ENCODE peak calls at places on chromosomes 6 and 20, in four cellular contexts. D is heart left ventricle, U is MM.1S, J is IMR-90. T is an unnamed sample.

GRCh38 chr6:159758031-159759001 is 3.5 kb upstream of the ACAT2 start:
- DNase-seq in U (no peak), D (no peak), J (peak), T (no peak)

GRCh38 chr20:3082306-3082951 is 2.1 kb downstream of the AVP start:
- DNase-seq in U (no peak), D (no peak), J (no peak), T (no peak)

GRCh38 chr6:44100088-44100550 is 27.1 kb downstream of the MRPL14 start:
- DNase-seq in D (no peak), J (peak), U (peak), T (no peak)

GRCh38 chr20:36214684-36215256 is 21.5 kb upstream of the AAR2 start:
- DNase-seq in J (peak), D (no peak), U (peak), T (peak)

GRCh38 chr6:3318226-3318625 is 59.5 kb downstream of the PSMG4 start:
- DNase-seq in U (no peak), J (no peak), D (no peak), T (no peak)

GRCh38 chr6:273441-274111 is 18.7 kb upstream of the DUSP22 start:
- DNase-seq in D (no peak), U (no peak), J (no peak), T (no peak)

GRCh38 chr20:61557603-61558002 is 305.5 kb downstream of the CDH4 start:
- DNase-seq in U (no peak), D (no peak), J (no peak), T (no peak)

GRCh38 chr6:14540276-14540675 is 422.7 kb downstream of the CD83 start:
- DNase-seq in U (no peak), J (peak), D (no peak), T (no peak)

GRCh38 chr6:169866668-169867521 is 115.5 kb downstream of the ERMARD start:
- DNase-seq in J (no peak), D (peak), U (no peak), T (no peak)

GRCh38 chr6:39056681-39057080 is 8.1 kb downstream of the GLP1R start:
- DNase-seq in D (no peak), J (no peak), U (no peak), T (no peak)

GRCh38 chr20:31704225-31705119 is 18.2 kb downstream of the BCL2L1 start:
- DNase-seq in U (no peak), J (peak), D (no peak), T (no peak)

GRCh38 chr6:155085582-155086253 is 90.6 kb downstream of the TIAM2 start:
- DNase-seq in J (peak), D (no peak), U (no peak), T (no peak)

GRCh38 chr20:14498809-14499208 is 161.4 kb upstream of the FLRT3 start:
- DNase-seq in D (no peak), J (no peak), U (no peak), T (no peak)

GRCh38 chr6:139373154-139373927 is 1.1 kb downstream of the CITED2 start:
- DNase-seq in D (peak), U (peak), J (peak), T (peak)

GRCh38 chr20:8969062-8969694 is 99.7 kb upstream of the PLCB4 start:
- DNase-seq in U (no peak), D (no peak), J (no peak), T (no peak)

GRCh38 chr20:50133474-50134217 is 19.9 kb downstream of the PEDS1 start:
- DNase-seq in U (no peak), J (no peak), D (no peak), T (no peak)
- TF ChIP-seq CTCF in U (peak), J (no peak), D (no peak), T (no peak)

GRCh38 chr6:161549977-161550655 is 276.3 kb upstream of the AGPAT4 start:
- DNase-seq in U (no peak), D (no peak), J (no peak), T (no peak)
- TF ChIP-seq CTCF in U (no peak), D (no peak), J (no peak), T (no peak)

GRCh38 chr6:13319891-13320564 is 8.3 kb downstream of the TBC1D7 start:
- DNase-seq in J (no peak), D (no peak), U (no peak), T (no peak)

GRCh38 chr6:13311155-13311554 is 17.2 kb downstream of the TBC1D7 start:
- DNase-seq in J (no peak), D (no peak), U (no peak), T (no peak)

GRCh38 chr6:13318821-13319220 is 9.5 kb downstream of the TBC1D7 start:
- DNase-seq in J (no peak), U (no peak), D (no peak), T (no peak)

GRCh38 chr6:13314806-13315205 is 13.5 kb downstream of the TBC1D7 start:
- DNase-seq in D (no peak), J (no peak), U (no peak), T (no peak)

DNA sequence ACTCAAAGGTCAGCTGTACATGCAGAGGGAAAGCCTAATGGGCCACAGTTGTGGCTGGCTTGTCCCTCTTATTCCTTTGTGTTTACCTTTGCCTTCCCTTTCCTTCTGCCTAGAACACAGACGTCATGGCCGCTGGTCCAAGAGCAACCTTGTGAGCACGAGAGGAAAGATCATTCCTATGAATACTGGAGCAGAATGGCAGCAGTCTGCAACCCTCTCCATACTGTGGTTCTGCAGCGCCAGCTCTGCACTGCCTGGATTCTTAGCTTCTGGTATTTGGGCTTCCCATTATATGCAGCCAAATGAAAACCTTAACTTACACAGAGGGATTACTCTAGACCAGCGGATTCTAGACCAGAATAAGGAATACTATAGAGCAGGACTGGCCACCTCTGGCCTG is 12.4 kb downstream of the TBC1D7 start:
- DNase-seq in U (no peak), D (no peak), J (no peak), T (no peak)
- TF ChIP-seq CTCF in U (no peak), D (no peak), J (no peak), T (no peak)

GRCh38 chr6:8608737-8609136 is 173.4 kb upstream of the SLC35B3 start:
- DNase-seq in D (no peak), J (no peak), U (no peak), T (no peak)
- TF ChIP-seq CTCF in D (no peak), J (no peak), U (no peak), T (no peak)

GRCh38 chr20:50281831-50282591 is 91.4 kb downstream of the CEBPB start:
- DNase-seq in U (peak), D (no peak), J (no peak), T (no peak)
- TF ChIP-seq CTCF in U (no peak), D (no peak), J (no peak), T (no peak)

GRCh38 chr20:21047981-21048380 is 58.2 kb downstream of the LINC00237 start:
- DNase-seq in D (no peak), J (no peak), U (no peak), T (no peak)

GRCh38 chr20:21050710-21051109 is 55.4 kb downstream of the LINC00237 start:
- DNase-seq in U (no peak), D (no peak), J (no peak), T (no peak)

GRCh38 chr20:21052241-21052640 is 53.9 kb downstream of the LINC00237 start:
- DNase-seq in J (no peak), D (no peak), U (no peak), T (no peak)

GRCh38 chr20:21046413-21047070 is 59.6 kb downstream of the LINC00237 start:
- DNase-seq in U (no peak), D (no peak), J (no peak), T (no peak)

GRCh38 chr20:21048841-21049273 is 57.3 kb downstream of the LINC00237 start:
- DNase-seq in J (no peak), U (peak), D (no peak), T (peak)
- TF ChIP-seq CTCF in J (peak), U (peak), D (peak), T (peak)

DNA sequence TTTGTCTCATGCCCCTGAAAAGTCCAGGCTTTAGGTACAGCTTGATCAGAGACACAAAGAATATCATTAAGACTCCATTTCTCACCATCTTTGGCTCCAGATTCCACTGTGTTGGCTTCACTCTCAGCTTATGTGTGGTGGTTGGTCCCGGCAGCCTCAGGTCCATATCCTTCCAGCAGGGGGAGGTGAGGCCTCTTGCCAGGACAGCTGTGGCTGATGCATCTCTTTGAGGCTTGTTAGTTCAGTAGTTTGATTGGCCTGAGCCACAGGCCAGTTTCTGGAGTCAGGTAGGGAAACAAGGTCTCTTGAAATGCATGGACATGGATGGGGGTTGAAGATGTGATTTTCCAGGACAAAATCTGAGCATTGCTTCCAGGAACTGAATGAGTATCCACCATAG is 62.4 kb downstream of the JAG1 start:
- DNase-seq in D (peak), J (peak), U (no peak), T (peak)
- TF ChIP-seq CTCF in D (peak), J (peak), U (peak), T (no peak)

DNA sequence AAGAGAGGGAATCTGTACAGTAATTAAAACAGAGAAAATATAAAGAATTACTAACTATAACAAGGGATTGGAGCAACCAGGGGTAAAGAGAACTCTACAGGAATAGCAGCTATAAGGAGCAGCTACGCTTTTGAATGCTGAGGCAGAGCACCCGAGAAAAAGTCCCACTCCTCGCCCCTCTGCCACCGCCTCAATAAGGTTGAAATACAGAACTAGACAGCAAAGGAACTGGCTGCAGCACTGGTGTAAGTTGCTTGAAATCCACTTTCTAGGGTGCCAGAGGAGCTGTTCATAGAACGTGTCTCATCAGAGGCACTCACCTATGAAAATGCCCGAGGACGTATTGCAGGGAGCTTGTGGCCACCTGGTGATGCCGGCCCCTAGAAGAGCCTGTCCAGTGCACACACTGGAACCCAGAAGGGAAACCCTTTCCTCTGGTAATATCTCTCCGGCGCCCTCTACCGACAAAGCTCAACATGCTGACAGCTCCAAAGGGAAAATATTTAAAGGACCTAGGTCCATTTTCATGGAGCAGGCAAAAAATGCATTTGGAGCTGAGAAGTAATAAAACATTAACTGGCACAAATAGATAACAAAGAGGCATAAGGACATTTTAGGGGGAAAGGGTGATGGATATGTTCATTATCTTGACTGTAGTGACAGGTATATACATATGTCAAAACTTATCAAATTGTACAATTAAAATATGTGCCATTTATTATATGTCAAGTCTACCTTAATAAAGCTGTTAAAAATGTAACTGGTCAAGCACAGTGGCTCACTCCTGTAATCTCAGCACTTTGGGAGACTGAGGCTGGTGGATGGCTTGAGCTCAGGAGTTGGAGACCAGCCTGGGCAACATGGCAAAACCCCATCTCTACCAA is 137.4 kb upstream of the HDAC2 start:
- DNase-seq in U (peak), D (peak), J (peak), T (peak)
- TF ChIP-seq CTCF in U (peak), D (peak), J (peak), T (peak)

DNA sequence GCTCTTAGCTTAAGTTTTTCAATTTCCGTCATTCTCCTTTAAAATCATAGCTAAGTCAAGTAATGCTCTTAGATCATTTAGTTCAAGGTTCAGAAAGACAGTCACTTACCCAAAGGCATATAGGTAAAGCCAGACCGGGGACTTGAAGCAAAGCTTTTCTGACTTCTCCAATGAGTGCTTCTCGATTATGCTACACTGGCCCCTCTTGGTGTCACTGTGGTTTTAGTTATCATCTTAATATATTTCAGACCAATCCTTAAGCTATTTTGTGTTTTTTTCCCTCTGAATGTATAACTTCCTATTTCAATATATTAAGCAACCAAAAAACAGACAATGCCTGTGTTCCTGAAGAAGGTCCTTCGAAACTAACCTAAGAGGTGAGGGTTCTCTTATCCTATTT is 3.8 kb downstream of the PRDM1 start:
- DNase-seq in U (peak), D (no peak), J (peak), T (no peak)
- TF ChIP-seq CTCF in U (peak), D (no peak), J (peak), T (no peak)

GRCh38 chr6:36054415-36054814 is 26.8 kb downstream of the MAPK14 start:
- DNase-seq in U (no peak), D (no peak), J (peak), T (no peak)
- TF ChIP-seq CTCF in U (no peak), D (no peak), J (no peak), T (no peak)

T was measured in GM20000.